ENCODE peak calls at places on chromosomes 16 and 17, in five cellular contexts. J, U, E, V and Q are unnamed samples.

GRCh38 chr16:70679653-70680494 is 6.0 kb downstream of the MTSS2 start:
- DNase-seq in J (no peak), U (peak; percentile 84), E (no peak), V (no peak), Q (no peak)

GRCh38 chr16:29231231-29231630 is 175.3 kb downstream of the NPIPB11 start:
- DNase-seq in J (no peak), U (peak; percentile 45), E (no peak), V (no peak), Q (no peak)

GRCh38 chr17:31631759-31632158 is 227.3 kb downstream of the COPRS start:
- DNase-seq in J (no peak), U (no peak), E (no peak), V (no peak), Q (no peak)

GRCh38 chr16:82156761-82157654 is 13.0 kb downstream of the MPHOSPH6 start:
- DNase-seq in J (no peak), U (no peak), E (no peak), V (no peak), Q (no peak)

GRCh38 chr16:47905771-47906170 is 250.0 kb downstream of the ABCC12 start:
- DNase-seq in J (no peak), U (no peak), E (no peak), V (no peak), Q (no peak)

GRCh38 chr17:31339906-31340661 is 18.7 kb upstream of the EVI2A start:
- DNase-seq in J (no peak), U (no peak), E (no peak), V (no peak), Q (no peak)

GRCh38 chr17:41741709-41742108 is 7.3 kb upstream of the HAP1 start:
- DNase-seq in J (no peak), U (no peak), E (no peak), V (no peak), Q (no peak)

GRCh38 chr16:68372806-68373205 is 62.0 kb downstream of the PRMT7 start:
- DNase-seq in J (no peak), U (no peak), E (no peak), V (no peak), Q (no peak)

GRCh38 chr17:74484066-74484465 is 17.6 kb downstream of the CD300A start:
- DNase-seq in J (no peak), U (no peak), E (no peak), V (no peak), Q (no peak)

GRCh38 chr16:74045539-74045938 is 251.1 kb upstream of the PSMD7 start:
- DNase-seq in J (no peak), U (no peak), E (no peak), V (no peak), Q (no peak)

GRCh38 chr17:14827394-14827793 is 437.7 kb downstream of the PMP22 start:
- DNase-seq in J (no peak), U (no peak), E (no peak), V (no peak), Q (no peak)
- TF ChIP-seq JUND in J (no peak), U (no peak), E (no peak), V (no peak), Q (no peak)

GRCh38 chr17:54404259-54404658 is 496.4 kb upstream of the TOM1L1 start:
- DNase-seq in J (no peak), U (no peak), E (no peak), V (no peak), Q (no peak)

GRCh38 chr17:54405826-54406225 is 494.8 kb upstream of the TOM1L1 start:
- DNase-seq in J (no peak), U (no peak), E (no peak), V (no peak), Q (no peak)

DNA sequence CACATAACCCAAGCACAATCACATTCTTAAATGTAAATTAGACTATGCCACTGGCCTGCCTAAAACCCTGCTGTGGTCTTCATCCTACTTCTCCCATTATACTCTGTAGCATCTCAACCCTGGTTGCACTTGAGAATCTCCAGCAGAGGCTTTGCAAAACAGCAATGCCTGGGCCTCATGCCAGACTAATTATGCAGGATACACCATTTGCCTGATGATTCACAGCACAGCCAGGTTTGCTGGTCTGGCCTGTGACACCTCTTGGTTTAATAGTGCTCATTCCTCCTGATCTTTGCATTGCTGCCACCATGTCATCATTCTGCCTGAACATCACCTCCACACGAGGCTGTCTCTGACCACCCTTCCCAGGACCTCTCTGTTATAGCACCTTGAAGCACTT is 491.9 kb upstream of the TOM1L1 start:
- DNase-seq in J (no peak), U (no peak), E (no peak), V (no peak), Q (no peak)
- TF ChIP-seq JUND in J (no peak), U (no peak), E (no peak), V (no peak), Q (no peak)

DNA sequence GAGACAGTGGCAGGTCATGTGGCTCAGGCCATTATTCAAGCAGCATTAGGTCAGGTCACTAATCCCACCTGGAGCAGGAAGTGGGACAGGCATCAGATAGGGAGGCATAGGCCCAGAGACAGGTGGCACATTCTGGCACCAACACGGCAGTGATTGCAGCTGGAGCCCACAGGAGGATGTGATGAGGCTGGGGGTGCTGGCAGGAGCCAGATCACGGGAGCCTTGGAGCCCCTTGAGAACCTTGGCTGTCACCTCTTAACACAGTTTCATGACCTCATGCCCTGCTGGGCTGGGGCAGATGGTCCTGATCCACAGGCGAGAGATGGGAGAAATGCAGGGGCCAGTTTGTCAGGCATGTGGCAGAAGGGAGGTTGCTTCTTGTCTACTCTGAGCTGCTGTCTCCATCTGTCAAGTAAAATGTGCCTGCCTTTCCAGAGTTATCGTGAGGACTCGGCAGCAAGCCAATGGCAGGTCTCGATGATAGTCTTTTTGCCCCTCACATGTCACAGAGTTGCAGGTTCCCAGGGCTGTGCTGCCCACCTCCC is 109.6 kb downstream of the CLEC16A start:
- DNase-seq in J (no peak), U (no peak), E (no peak), V (no peak), Q (no peak)
- TF ChIP-seq JUND in J (no peak), U (no peak), E (no peak), V (no peak), Q (no peak)

DNA sequence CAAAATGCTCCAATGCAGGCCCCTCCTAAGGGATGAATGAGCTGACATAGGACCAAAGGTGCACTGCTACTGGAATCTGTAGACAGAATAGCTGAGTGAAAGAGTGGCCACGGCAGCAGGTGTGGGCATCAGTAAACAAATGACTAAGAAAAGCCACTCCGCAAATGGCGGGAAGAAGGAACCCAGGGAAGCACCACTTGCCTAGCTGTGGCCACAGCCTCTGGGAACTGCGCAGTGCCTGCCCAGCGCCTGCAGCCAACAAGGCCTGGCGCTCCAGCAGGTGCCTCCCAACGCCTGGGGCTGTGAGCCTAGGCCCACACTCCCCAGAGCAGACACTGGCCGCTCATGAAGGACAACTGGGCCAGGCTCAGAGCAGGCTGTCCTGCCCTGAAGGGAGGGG is 11.8 kb downstream of the PEMT start:
- DNase-seq in J (no peak), U (no peak), E (no peak), V (no peak), Q (no peak)
- TF ChIP-seq JUND in J (no peak), U (no peak), E (no peak), V (no peak), Q (no peak)

GRCh38 chr16:78469787-78470186 is 370.3 kb downstream of the WWOX start:
- DNase-seq in J (no peak), U (no peak), E (no peak), V (no peak), Q (no peak)
- TF ChIP-seq JUND in J (no peak), U (no peak), E (no peak), V (no peak), Q (no peak)

GRCh38 chr17:44969144-44969780 is 1.2 kb upstream of the C1QL1 start:
- DNase-seq in J (no peak), U (peak; percentile 78), E (no peak), V (no peak), Q (no peak)
- TF ChIP-seq JUND in J (no peak), U (no peak), E (no peak), V (no peak), Q (no peak)

DNA sequence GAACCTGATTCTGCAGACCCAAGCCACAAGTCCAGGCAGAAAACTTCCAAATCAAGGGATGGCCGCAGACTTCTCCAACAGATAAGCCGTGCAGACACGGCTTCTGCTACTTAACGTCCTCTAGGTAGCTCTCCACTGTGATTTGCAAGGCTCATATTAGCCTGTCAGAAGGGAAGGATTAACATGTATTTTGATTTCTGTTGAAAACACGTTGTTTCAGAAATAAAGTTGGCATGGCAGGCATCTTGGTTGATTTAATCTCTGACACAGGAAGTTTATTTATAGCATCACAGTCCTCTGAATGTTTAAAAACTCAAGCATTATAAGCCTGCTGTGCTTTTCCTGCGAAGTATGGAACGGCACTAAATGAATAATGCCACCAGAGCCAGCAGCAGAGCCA is 166.8 kb upstream of the TOX3 start:
- DNase-seq in J (no peak), U (no peak), E (no peak), V (no peak), Q (no peak)
- TF ChIP-seq JUND in J (no peak), U (no peak), E (no peak), V (no peak), Q (no peak)

DNA sequence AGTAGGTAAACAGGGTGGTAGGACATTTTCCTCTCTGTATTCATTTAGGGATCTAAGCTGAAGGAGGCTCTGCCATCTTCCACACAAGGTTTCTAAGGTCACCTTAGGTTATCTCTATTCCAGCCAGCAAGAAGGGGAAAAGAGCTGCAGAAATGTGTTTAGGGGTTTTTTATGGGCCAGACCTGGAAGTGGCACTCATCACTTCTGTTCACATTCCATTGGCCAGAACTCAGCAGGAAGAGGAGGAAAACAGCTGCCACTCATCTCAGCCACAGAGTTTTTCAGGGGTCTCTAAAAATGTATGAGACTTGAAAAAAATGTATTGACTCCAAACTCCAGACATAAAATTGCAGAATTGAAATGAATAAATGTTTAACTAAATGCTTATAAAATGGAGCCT is 65.8 kb downstream of the FTO start:
- DNase-seq in J (no peak), U (no peak), E (no peak), V (no peak), Q (no peak)
- TF ChIP-seq JUND in J (no peak), U (no peak), E (no peak), V (no peak), Q (no peak)

GRCh38 chr16:24507959-24508358 is 31.4 kb upstream of the RBBP6 start:
- DNase-seq in J (no peak), U (no peak), E (no peak), V (no peak), Q (no peak)

GRCh38 chr16:24505959-24506358 is 33.4 kb upstream of the RBBP6 start:
- DNase-seq in J (no peak), U (no peak), E (no peak), V (no peak), Q (no peak)

GRCh38 chr16:24509536-24509935 is 29.8 kb upstream of the RBBP6 start:
- DNase-seq in J (no peak), U (no peak), E (no peak), V (no peak), Q (no peak)

GRCh38 chr16:24508614-24509013 is 30.8 kb upstream of the RBBP6 start:
- DNase-seq in J (no peak), U (no peak), E (no peak), V (no peak), Q (no peak)

GRCh38 chr16:24504467-24505345 is 34.7 kb upstream of the RBBP6 start:
- DNase-seq in J (peak; percentile 74), U (peak; percentile 72), E (peak; percentile 67), V (peak; percentile 17), Q (peak; percentile 52)
- TF ChIP-seq JUND in J (no peak), U (no peak), E (no peak), V (no peak), Q (no peak)

DNA sequence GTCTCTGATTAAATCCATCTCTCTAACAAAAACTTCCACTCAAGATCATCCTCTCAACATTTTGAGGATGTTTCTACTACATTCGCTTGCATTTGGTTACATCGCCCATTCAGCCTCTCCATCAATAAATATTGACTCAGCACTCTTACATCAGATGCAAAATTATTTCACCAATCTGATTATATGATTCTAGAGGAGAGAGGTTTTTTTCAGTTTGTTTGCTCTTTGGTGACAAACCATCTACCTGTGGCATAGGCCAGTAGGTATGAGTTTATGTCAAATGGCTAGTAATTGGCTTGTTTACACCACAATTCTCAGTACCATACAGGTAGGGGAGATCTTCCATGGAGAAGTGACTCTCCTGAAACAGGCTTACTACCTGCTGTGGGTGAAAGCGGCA is 52.3 kb downstream of the TOX3 start:
- DNase-seq in J (no peak), U (no peak), E (peak; percentile 64), V (no peak), Q (no peak)
- TF ChIP-seq JUND in J (no peak), U (no peak), E (no peak), V (no peak), Q (no peak)